ENCODE peak calls at places on chromosomes 13 and 19, in four cellular contexts. Y is brain microvascular endothelial cell; S is HCEC 1CT; V is activated naive CD4-positive, alpha-beta T cell. E is an unnamed sample.

GRCh38 chr19:48813123-48813911 is 2.5 kb upstream of the BCAT2 start:
- DNase-seq in Y (no peak), S (no peak), V (no peak), E (no peak)

GRCh38 chr19:46495789-46496099 is at the start of gene PNMA8B:
- DNase-seq in Y (peak), S (no peak), V (no peak), E (peak)

GRCh38 chr19:32318884-32319520 is 26.4 kb upstream of the ZNF507 start:
- DNase-seq in Y (no peak), S (no peak), V (no peak), E (peak)

GRCh38 chr13:29294869-29295268 is 300.6 kb downstream of the SLC7A1 start:
- DNase-seq in Y (no peak), S (no peak), V (no peak), E (no peak)

GRCh38 chr19:33809960-33810359 is 13.3 kb downstream of the KCTD15 start:
- DNase-seq in Y (no peak), S (no peak), V (no peak), E (no peak)

GRCh38 chr19:1225451-1226226 is 12.2 kb downstream of the CBARP start:
- DNase-seq in Y (no peak), S (no peak), V (no peak), E (no peak)

GRCh38 chr13:19888799-19889198 is 25.4 kb upstream of the ZMYM5 start:
- DNase-seq in Y (no peak), S (peak), V (no peak), E (no peak)

GRCh38 chr13:112942689-112943308 is 26.2 kb upstream of the MCF2L start:
- DNase-seq in Y (peak), S (peak), V (peak), E (peak)

GRCh38 chr19:17097593-17098126 is 22.1 kb downstream of the MYO9B start:
- DNase-seq in Y (no peak), S (peak), V (no peak), E (no peak)

GRCh38 chr13:99995503-99996176 is 14.1 kb downstream of the ZIC2 start:
- DNase-seq in Y (no peak), S (no peak), V (no peak), E (no peak)

GRCh38 chr13:111414341-111414740 is 93.9 kb downstream of the TEX29 start:
- DNase-seq in Y (no peak), S (no peak), V (no peak), E (no peak)

GRCh38 chr13:90928109-90928508 is 419.4 kb upstream of the MIR17HG start:
- DNase-seq in Y (no peak), S (no peak), V (no peak), E (no peak)

GRCh38 chr19:49770529-49770928 is 3.7 kb downstream of the AP2A1 start:
- DNase-seq in Y (no peak), S (no peak), V (no peak), E (no peak)

GRCh38 chr13:55199132-55199531 is 1941.6 kb upstream of the PRR20A start:
- DNase-seq in Y (no peak), S (no peak), V (no peak), E (no peak)

GRCh38 chr13:98141938-98142426 is 912 bp upstream of the FARP1 start:
- DNase-seq in Y (no peak), S (no peak), V (no peak), E (no peak)

GRCh38 chr13:72728290-72728605 is 525 bp downstream of the BORA start:
- DNase-seq in Y (no peak), S (no peak), V (no peak), E (no peak)

GRCh38 chr19:32345261-32346207 is at the start of gene ZNF507:
- DNase-seq in Y (peak), S (peak), V (peak), E (peak)

GRCh38 chr13:113927661-113928581 is 46.0 kb downstream of the C13orf46 start:
- DNase-seq in Y (peak), S (peak), V (no peak), E (no peak)

GRCh38 chr19:4744451-4745170 is 21.0 kb upstream of the DPP9 start:
- DNase-seq in Y (peak), S (peak), V (no peak), E (no peak)

GRCh38 chr13:113971471-113972231 is 2.2 kb downstream of the C13orf46 start:
- DNase-seq in Y (no peak), S (no peak), V (no peak), E (no peak)

GRCh38 chr19:40362160-40362559 is 13.7 kb downstream of the PLD3 start:
- DNase-seq in Y (no peak), S (no peak), V (no peak), E (no peak)

GRCh38 chr19:50928841-50929240 is 17.6 kb upstream of the KLK4 start:
- DNase-seq in Y (no peak), S (no peak), V (no peak), E (no peak)

GRCh38 chr19:31317542-31317941 is 31.7 kb downstream of the TSHZ3 start:
- DNase-seq in Y (no peak), S (no peak), V (no peak), E (no peak)

GRCh38 chr19:53912653-53913052 is 3.6 kb downstream of the CACNG7 start:
- DNase-seq in Y (no peak), S (no peak), V (no peak), E (peak)

GRCh38 chr19:38455031-38455430 is 21.5 kb downstream of the RYR1 start:
- DNase-seq in Y (peak), S (no peak), V (no peak), E (no peak)

GRCh38 chr13:89940383-89940782 is 1407.1 kb upstream of the MIR17HG start:
- DNase-seq in Y (no peak), S (no peak), V (no peak), E (no peak)

GRCh38 chr13:20136781-20137703 is 23.8 kb downstream of the GJA3 start:
- DNase-seq in Y (no peak), S (no peak), V (no peak), E (peak)

GRCh38 chr13:79307866-79308298 is 98.2 kb downstream of the RBM26 start:
- DNase-seq in Y (peak), S (peak), V (no peak), E (no peak)

E was measured in H1.